ENCODE peak calls at places on chromosomes 1 and 21, in ten cellular contexts. O is RWPE2, Y is dorsolateral prefrontal cortex, V is fibroblast of pulmonary artery, S is astrocyte of the spinal cord, G is retinal pigment epithelial cell, B is foreskin keratinocyte, A is osteoblast, R is mammary epithelial cell, T is fibroblast of mammary gland. H is an unnamed sample.

GRCh38 chr1:40232444-40232843 is 15.3 kb upstream of the TMCO2 start:
- DNase-seq in O (no peak), Y (no peak), V (no peak), S (no peak), G (no peak), B (no peak), A (no peak), R (no peak), T (no peak), H (no peak)

GRCh38 chr1:91689586-91690481 is 189.2 kb downstream of the CDC7 start:
- DNase-seq in O (no peak), Y (no peak), V (peak), S (no peak), G (no peak), B (no peak), A (no peak), R (no peak), T (no peak), H (no peak)

GRCh38 chr1:32998009-32998555 is 33.5 kb upstream of the RNF19B start:
- DNase-seq in O (no peak), Y (no peak), V (peak), S (no peak), G (no peak), B (no peak), A (no peak), R (no peak), T (peak), H (no peak)

GRCh38 chr1:233477359-233477758 is 136.5 kb upstream of the KCNK1 start:
- DNase-seq in O (no peak), Y (no peak), V (no peak), S (no peak), G (no peak), B (no peak), A (no peak), R (no peak), T (peak), H (no peak)

GRCh38 chr1:29532741-29533140 is 296.4 kb downstream of the PTPRU start:
- DNase-seq in O (no peak), Y (no peak), V (peak), S (no peak), G (no peak), B (no peak), A (no peak), R (no peak), T (peak), H (peak)

GRCh38 chr1:67685558-67686271 is 714 bp downstream of the GADD45A start:
- DNase-seq in O (peak), Y (no peak), V (peak), S (peak), G (no peak), B (peak), A (peak), R (peak), T (peak), H (no peak)

GRCh38 chr1:88646852-88647645 is 37.0 kb upstream of the PKN2 start:
- DNase-seq in O (no peak), Y (no peak), V (no peak), S (no peak), G (no peak), B (peak), A (peak), R (peak), T (peak), H (no peak)

GRCh38 chr1:25641931-25642611 is 25.5 kb downstream of the MAN1C1 start:
- DNase-seq in O (no peak), Y (no peak), V (peak), S (peak), G (no peak), B (no peak), A (no peak), R (peak), T (peak), H (no peak)

GRCh38 chr1:247147781-247148180 is 24.0 kb downstream of the ZNF124 start:
- DNase-seq in O (no peak), Y (no peak), V (no peak), S (no peak), G (no peak), B (no peak), A (no peak), R (no peak), T (no peak), H (no peak)

GRCh38 chr1:95226781-95227660 is 7.0 kb upstream of the RWDD3 start:
- DNase-seq in O (no peak), Y (no peak), V (peak), S (no peak), G (no peak), B (no peak), A (no peak), R (peak), T (no peak), H (no peak)

GRCh38 chr21:37263827-37264226 is 3.3 kb downstream of the VPS26C start:
- DNase-seq in O (no peak), Y (no peak), V (no peak), S (peak), G (no peak), B (no peak), A (no peak), R (no peak), T (peak), H (no peak)

GRCh38 chr1:17412093-17412870 is 27.2 kb downstream of the RCC2 start:
- DNase-seq in O (no peak), Y (no peak), V (no peak), S (no peak), G (no peak), B (no peak), A (peak), R (no peak), T (no peak), H (no peak)

GRCh38 chr1:226034482-226034881 is 28.0 kb upstream of the H3-3A start:
- DNase-seq in O (no peak), Y (peak), V (peak), S (peak), G (no peak), B (peak), A (peak), R (peak), T (peak), H (no peak)

GRCh38 chr1:6891781-6892579 is 106.7 kb downstream of the CAMTA1 start:
- DNase-seq in O (no peak), Y (no peak), V (no peak), S (peak), G (no peak), B (no peak), A (no peak), R (peak), T (peak), H (no peak)

GRCh38 chr1:236103646-236104218 is 38.6 kb upstream of the GPR137B start:
- DNase-seq in O (no peak), Y (no peak), V (peak), S (peak), G (no peak), B (no peak), A (peak), R (peak), T (peak), H (no peak)

GRCh38 chr1:227472772-227473171 is 90.6 kb upstream of the ZNF678 start:
- DNase-seq in O (no peak), Y (no peak), V (no peak), S (no peak), G (no peak), B (no peak), A (no peak), R (no peak), T (no peak), H (no peak)

GRCh38 chr1:235835226-235835625 is 31.5 kb downstream of the LYST start:
- DNase-seq in O (no peak), Y (no peak), V (peak), S (peak), G (no peak), B (no peak), A (no peak), R (no peak), T (peak), H (no peak)

GRCh38 chr1:21251773-21252471 is 38.3 kb downstream of the ECE1 start:
- DNase-seq in O (no peak), Y (no peak), V (peak), S (peak), G (peak), B (peak), A (peak), R (peak), T (peak), H (no peak)

GRCh38 chr1:169427081-169427611 is at the start of gene CCDC181:
- DNase-seq in O (no peak), Y (peak), V (peak), S (peak), G (peak), B (no peak), A (peak), R (no peak), T (peak), H (peak)

GRCh38 chr1:14926818-14927555 is 226.6 kb upstream of the TMEM51 start:
- DNase-seq in O (no peak), Y (no peak), V (no peak), S (no peak), G (no peak), B (no peak), A (peak), R (no peak), T (no peak), H (no peak)

GRCh38 chr1:9787702-9788101 is 36.1 kb downstream of the CLSTN1 start:
- DNase-seq in O (no peak), Y (no peak), V (no peak), S (no peak), G (no peak), B (no peak), A (no peak), R (no peak), T (no peak), H (no peak)

GRCh38 chr1:91623020-91623419 is 122.4 kb downstream of the CDC7 start:
- DNase-seq in O (no peak), Y (no peak), V (no peak), S (peak), G (no peak), B (no peak), A (no peak), R (no peak), T (no peak), H (no peak)

GRCh38 chr1:1539310-1540014 is 962 bp downstream of the TMEM240 start:
- DNase-seq in O (peak), Y (no peak), V (peak), S (peak), G (no peak), B (no peak), A (peak), R (no peak), T (peak), H (no peak)

GRCh38 chr1:87170151-87170550 is 158.5 kb upstream of the LMO4 start:
- DNase-seq in O (no peak), Y (no peak), V (peak), S (no peak), G (no peak), B (no peak), A (no peak), R (no peak), T (peak), H (no peak)

GRCh38 chr1:150259758-150260669 is 2.4 kb downstream of the CA14 start:
- DNase-seq in O (peak), Y (no peak), V (no peak), S (no peak), G (no peak), B (peak), A (peak), R (peak), T (no peak), H (no peak)

GRCh38 chr1:213162338-213162737 is 111.3 kb downstream of the RPS6KC1 start:
- DNase-seq in O (no peak), Y (no peak), V (peak), S (peak), G (peak), B (no peak), A (no peak), R (no peak), T (peak), H (no peak)

DNA sequence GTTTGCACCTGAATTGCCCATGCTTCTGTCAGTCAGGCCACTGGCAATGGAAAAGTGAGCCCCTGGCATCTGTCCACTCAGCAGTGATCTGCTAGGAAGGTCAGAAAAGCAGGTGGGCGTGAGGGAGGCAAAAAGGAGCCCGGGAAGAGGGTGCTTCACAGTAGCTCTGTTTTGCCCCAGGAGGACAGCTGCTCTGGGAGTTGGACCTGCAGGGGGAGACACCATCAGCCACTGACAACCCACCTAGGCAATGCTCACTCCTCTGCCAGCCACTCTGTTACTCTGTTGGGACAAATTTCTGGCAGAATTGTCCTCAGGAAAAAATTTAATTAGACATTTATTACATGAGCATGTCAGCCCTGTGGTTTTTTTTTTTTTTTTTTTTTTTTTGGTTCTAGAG is 146.4 kb downstream of the LRIG2 start:
- DNase-seq in O (no peak), Y (no peak), V (no peak), S (no peak), G (no peak), B (no peak), A (no peak), R (no peak), T (no peak), H (no peak)
- TF ChIP-seq CTCF in O (peak), Y (no peak), V (peak), S (peak), G (peak), B (peak), A (peak), R (peak), T (peak), H (peak)

GRCh38 chr21:28018741-28019669 is 973.7 kb downstream of the LTN1 start:
- DNase-seq in O (no peak), Y (peak), V (no peak), S (no peak), G (no peak), B (no peak), A (peak), R (no peak), T (no peak), H (no peak)
- TF ChIP-seq CTCF in O (no peak), Y (peak), V (no peak), S (peak), G (no peak), B (no peak), A (peak), R (no peak), T (no peak), H (no peak)

GRCh38 chr1:167052389-167052788 is 37.8 kb downstream of the GPA33 start:
- DNase-seq in O (no peak), Y (no peak), V (peak), S (no peak), G (no peak), B (no peak), A (peak), R (no peak), T (no peak), H (no peak)
- TF ChIP-seq CTCF in O (peak), Y (no peak), V (peak), S (peak), G (peak), B (peak), A (peak), R (peak), T (peak), H (peak)

GRCh38 chr1:173453982-173454381 is 23.2 kb upstream of the PRDX6 start:
- DNase-seq in O (no peak), Y (no peak), V (peak), S (peak), G (no peak), B (no peak), A (peak), R (no peak), T (no peak), H (no peak)

GRCh38 chr1:173447224-173447623 is 29.9 kb upstream of the PRDX6 start:
- DNase-seq in O (no peak), Y (no peak), V (no peak), S (no peak), G (no peak), B (no peak), A (no peak), R (no peak), T (no peak), H (no peak)

GRCh38 chr1:173454966-173455524 is 22.1 kb upstream of the PRDX6 start:
- DNase-seq in O (no peak), Y (no peak), V (no peak), S (no peak), G (no peak), B (no peak), A (no peak), R (no peak), T (no peak), H (no peak)

GRCh38 chr1:173448945-173449344 is 28.2 kb upstream of the PRDX6 start:
- DNase-seq in O (no peak), Y (no peak), V (no peak), S (no peak), G (no peak), B (no peak), A (no peak), R (no peak), T (no peak), H (no peak)

DNA sequence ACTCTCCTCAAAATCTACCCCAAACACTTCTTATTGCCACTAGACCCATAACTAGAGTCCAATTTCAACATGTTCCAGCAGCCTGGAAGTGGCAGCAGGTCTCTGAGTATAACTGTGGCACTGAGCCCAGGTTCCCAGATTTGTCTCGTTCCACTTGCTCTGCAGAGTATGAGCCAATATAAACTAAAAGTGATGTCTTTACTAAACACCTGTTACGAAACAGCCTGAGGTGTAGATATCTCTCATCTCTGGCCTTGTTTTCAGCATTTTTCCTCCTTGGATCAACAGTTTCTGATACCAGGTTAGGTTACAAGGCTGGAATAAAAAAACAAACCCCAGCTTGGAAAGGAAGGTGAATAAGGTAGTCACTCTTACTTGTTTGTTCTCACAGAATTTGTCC is 25.2 kb upstream of the PRDX6 start:
- DNase-seq in O (no peak), Y (no peak), V (peak), S (no peak), G (no peak), B (no peak), A (no peak), R (peak), T (peak), H (no peak)
- TF ChIP-seq CTCF in O (no peak), Y (no peak), V (no peak), S (no peak), G (no peak), B (no peak), A (no peak), R (no peak), T (no peak), H (no peak)

GRCh38 chr1:43930168-43930948 is 3.2 kb upstream of the ARTN start:
- DNase-seq in O (no peak), Y (no peak), V (no peak), S (no peak), G (no peak), B (peak), A (peak), R (no peak), T (no peak), H (no peak)
- TF ChIP-seq CTCF in O (peak), Y (peak), V (peak), S (peak), G (peak), B (peak), A (peak), R (peak), T (peak), H (peak)

DNA sequence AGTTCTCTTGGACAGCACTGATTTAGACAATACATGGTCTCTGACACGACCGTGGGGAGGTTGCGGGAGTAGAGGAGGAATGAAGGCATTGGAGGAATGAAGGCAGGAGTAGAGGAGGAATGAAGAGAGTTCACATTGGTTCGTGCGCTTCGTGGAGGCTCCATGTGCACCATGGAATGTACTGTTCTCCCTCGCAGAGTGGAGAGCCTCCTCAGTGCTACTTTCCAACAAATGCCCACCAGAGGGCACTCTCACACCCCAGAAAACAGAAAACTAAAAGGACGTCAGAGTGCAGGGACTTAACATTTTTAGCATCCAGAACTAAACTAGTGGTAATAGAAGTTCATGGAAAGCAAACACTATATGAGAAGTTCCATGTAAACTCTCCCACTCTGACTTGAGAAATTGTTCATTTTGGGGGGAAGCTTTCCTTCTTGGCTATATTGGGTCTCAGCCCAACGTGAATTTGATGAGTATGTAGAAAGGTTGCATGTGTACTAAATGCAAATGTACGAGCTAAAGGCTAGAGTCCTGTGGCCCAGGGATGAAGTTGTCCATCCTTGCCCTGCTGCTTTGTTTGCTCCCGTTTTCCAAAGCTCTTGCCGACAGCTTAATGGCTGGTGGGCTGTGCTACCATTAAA is 211.6 kb downstream of the LMX1A start:
- DNase-seq in O (no peak), Y (no peak), V (peak), S (peak), G (no peak), B (peak), A (no peak), R (peak), T (peak), H (no peak)
- TF ChIP-seq CTCF in O (peak), Y (peak), V (peak), S (peak), G (peak), B (peak), A (peak), R (peak), T (peak), H (peak)

GRCh38 chr1:77742011-77742555 is 17.6 kb downstream of the USP33 start:
- DNase-seq in O (no peak), Y (no peak), V (no peak), S (no peak), G (no peak), B (no peak), A (no peak), R (no peak), T (no peak), H (no peak)

GRCh38 chr1:77739235-77739634 is 20.4 kb downstream of the USP33 start:
- DNase-seq in O (no peak), Y (no peak), V (no peak), S (no peak), G (no peak), B (no peak), A (no peak), R (no peak), T (no peak), H (no peak)

GRCh38 chr1:77741316-77741715 is 18.3 kb downstream of the USP33 start:
- DNase-seq in O (no peak), Y (no peak), V (no peak), S (no peak), G (no peak), B (no peak), A (no peak), R (no peak), T (no peak), H (no peak)

DNA sequence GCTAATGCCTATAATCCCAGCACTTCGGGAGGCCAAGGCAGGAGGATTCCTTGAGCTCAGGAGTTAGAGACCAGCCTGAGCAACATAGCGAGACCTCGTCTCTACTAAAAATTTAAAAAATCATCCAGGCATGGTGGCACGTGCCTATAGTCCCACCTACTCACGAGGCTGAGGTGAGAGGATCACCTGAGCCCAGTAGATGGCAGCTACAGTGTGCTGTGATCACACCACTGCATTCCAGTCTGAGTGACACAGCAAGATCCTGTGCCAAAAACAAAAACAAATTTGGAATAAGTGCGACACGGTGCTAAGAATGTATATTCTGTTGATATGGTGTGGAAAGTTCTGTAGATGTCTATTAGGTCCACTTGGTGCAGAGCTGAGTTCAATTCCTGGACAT is 15.1 kb downstream of the USP33 start:
- DNase-seq in O (no peak), Y (no peak), V (no peak), S (no peak), G (no peak), B (no peak), A (no peak), R (no peak), T (no peak), H (no peak)
- TF ChIP-seq CTCF in O (peak), Y (no peak), V (no peak), S (no peak), G (no peak), B (peak), A (no peak), R (peak), T (no peak), H (no peak)

GRCh38 chr1:46489169-46489637 is 433 bp upstream of the DMBX1 start:
- DNase-seq in O (peak), Y (no peak), V (no peak), S (no peak), G (no peak), B (no peak), A (no peak), R (peak), T (no peak), H (peak)

GRCh38 chr1:46486432-46487015 is 3.1 kb upstream of the DMBX1 start:
- DNase-seq in O (no peak), Y (no peak), V (no peak), S (no peak), G (no peak), B (no peak), A (peak), R (no peak), T (no peak), H (no peak)

GRCh38 chr1:46488343-46489168 is 1.1 kb upstream of the DMBX1 start:
- DNase-seq in O (peak), Y (no peak), V (peak), S (no peak), G (peak), B (no peak), A (peak), R (peak), T (peak), H (peak)

GRCh38 chr1:46485564-46486431 is 3.8 kb upstream of the DMBX1 start:
- DNase-seq in O (no peak), Y (no peak), V (no peak), S (no peak), G (no peak), B (no peak), A (peak), R (no peak), T (no peak), H (no peak)

GRCh38 chr1:46487818-46488218 is 1.8 kb upstream of the DMBX1 start:
- DNase-seq in O (no peak), Y (no peak), V (peak), S (no peak), G (peak), B (no peak), A (peak), R (no peak), T (peak), H (no peak)
- TF ChIP-seq CTCF in O (no peak), Y (no peak), V (peak), S (peak), G (peak), B (peak), A (peak), R (peak), T (no peak), H (peak)